ENCODE peak calls at places on chromosomes 11 and 22, in seven cellular contexts. Z is midbrain; K is activated CD4-positive, CD25-positive, alpha-beta regulatory T cell treated with anti-CD3 and anti-CD28 coated beads, Interleukin-2, amount 50 U/mL, for 16 hours; G is 8988T; V is Jurkat, Clone E6-1; F is IMR-90; Q is adrenal gland. L is an unnamed sample.

GRCh38 chr11:45106006-45106405 is 40.4 kb upstream of the PRDM11 start:
- DNase-seq in Z (no peak), V (no peak), K (no peak), G (no peak), Q (no peak), F (no peak), L (no peak)

GRCh38 chr11:35030716-35031213 is 108.2 kb upstream of the CD44 start:
- DNase-seq in K (no peak), Q (peak; percentile 87), F (peak; percentile 98), V (no peak), G (peak; percentile 21), Z (no peak), L (no peak)

GRCh38 chr11:102530558-102530957 is at the start of gene MMP7:
- DNase-seq in Q (no peak), G (no peak), V (no peak), K (no peak), Z (no peak), F (peak; percentile 57), L (no peak)

GRCh38 chr22:42719133-42719532 is 1.5 kb downstream of the A4GALT start:
- DNase-seq in V (no peak), F (no peak), Z (no peak), K (no peak), Q (no peak), G (no peak), L (peak; percentile 22)

GRCh38 chr11:69130586-69131566 is 24.9 kb upstream of the SMIM38 start:
- DNase-seq in Q (no peak), Z (no peak), G (no peak), V (no peak), F (no peak), K (no peak), L (peak; percentile 37)

GRCh38 chr22:26707581-26707980 is 50.2 kb downstream of the MIAT start:
- DNase-seq in F (no peak), K (no peak), V (no peak), G (no peak), Z (no peak), Q (no peak), L (no peak)

GRCh38 chr22:40183029-40183581 is 5.4 kb downstream of the TNRC6B start:
- DNase-seq in V (no peak), F (peak; percentile 87), Q (no peak), Z (no peak), K (no peak), G (no peak), L (peak; percentile 20)

GRCh38 chr22:23106906-23107367 is 34.9 kb downstream of the RSPH14 start:
- DNase-seq in Q (no peak), F (no peak), V (no peak), K (no peak), Z (no peak), G (no peak), L (peak; percentile 23)

GRCh38 chr22:19059481-19060278 is 62.5 kb downstream of the DGCR2 start:
- DNase-seq in Q (no peak), F (no peak), K (no peak), G (no peak), V (no peak), Z (no peak), L (no peak)

GRCh38 chr11:113255096-113255495 is 59.3 kb upstream of the TTC12 start:
- DNase-seq in Z (no peak), Q (no peak), G (no peak), V (no peak), F (no peak), K (no peak), L (no peak)

GRCh38 chr11:120236169-120237107 is 3.5 kb upstream of the POU2F3 start:
- DNase-seq in Q (no peak), G (no peak), F (peak; percentile 34), V (no peak), Z (no peak), K (no peak), L (peak; percentile 77)

GRCh38 chr22:42978453-42979103 is 36.4 kb downstream of the PACSIN2 start:
- DNase-seq in V (no peak), Z (no peak), Q (no peak), G (no peak), F (peak; percentile 66), K (no peak), L (no peak)

GRCh38 chr22:26669060-26669481 is 11.7 kb downstream of the MIAT start:
- DNase-seq in Z (no peak), F (peak; percentile 63), Q (no peak), K (no peak), G (no peak), V (peak; percentile 59), L (peak; percentile 46)

L was measured in Caco-2.